ENCODE peak calls at places on chromosomes 7 and 10, in nine cellular contexts. V is AG04450, G is foreskin fibroblast, F is AG10803, U is G401, W is GM10248, T is activated T-helper 1 cell treated with Interleukin-2 at 50 U/mL for 16 hours, S is mesenchymal stem cell, A is ELR. D is an unnamed sample.

GRCh38 chr10:68897336-68897741 is 3.8 kb upstream of the DDX50 start:
- DNase-seq in V (peak), F (peak), T (no peak), W (peak), S (peak), G (peak), A (peak), U (peak), D (peak)

GRCh38 chr7:84055904-84056615 is 138.5 kb downstream of the SEMA3A start:
- DNase-seq in V (no peak), W (no peak), S (no peak), F (no peak), U (no peak), A (no peak), T (no peak), G (no peak), D (no peak)

GRCh38 chr10:123995082-123995460 is 98.3 kb downstream of the CHST15 start:
- DNase-seq in W (peak), A (no peak), S (no peak), F (no peak), U (no peak), V (no peak), G (peak), T (no peak), D (no peak)

GRCh38 chr10:95406651-95407280 is 116.0 kb upstream of the PDLIM1 start:
- DNase-seq in G (no peak), V (no peak), T (no peak), F (no peak), U (peak), W (no peak), S (no peak), A (no peak), D (no peak)

GRCh38 chr10:124640538-124641231 is 103.5 kb downstream of the FAM53B start:
- DNase-seq in V (no peak), S (no peak), T (no peak), F (no peak), W (peak), A (no peak), G (no peak), U (no peak), D (no peak)

GRCh38 chr10:129096340-129096984 is 370.6 kb upstream of the MGMT start:
- DNase-seq in U (no peak), W (no peak), V (peak), A (no peak), T (no peak), F (peak), S (peak), G (peak), D (no peak)

GRCh38 chr10:87636313-87636915 is 23.3 kb upstream of the PAPSS2 start:
- DNase-seq in F (no peak), V (no peak), S (no peak), U (no peak), G (no peak), A (peak), W (no peak), T (no peak), D (no peak)

GRCh38 chr7:20236790-20237189 is 19.6 kb upstream of the MACC1 start:
- DNase-seq in A (peak), W (no peak), G (no peak), V (no peak), F (peak), T (no peak), S (no peak), U (no peak), D (no peak)

GRCh38 chr7:132485136-132485535 is 91.1 kb downstream of the PLXNA4 start:
- DNase-seq in V (no peak), U (no peak), A (no peak), G (no peak), F (no peak), S (no peak), T (no peak), W (no peak), D (no peak)

GRCh38 chr7:128045766-128046165 is 14.5 kb upstream of the LRRC4 start:
- DNase-seq in U (no peak), F (peak), T (no peak), G (no peak), V (no peak), S (peak), A (peak), W (no peak), D (no peak)

GRCh38 chr10:116385994-116386809 is 41.4 kb upstream of the PNLIPRP3 start:
- DNase-seq in T (no peak), G (no peak), A (peak), W (no peak), F (peak), V (no peak), U (peak), S (peak), D (no peak)

GRCh38 chr10:4522296-4523000 is 303.6 kb upstream of the AKR1E2 start:
- DNase-seq in A (no peak), S (no peak), U (no peak), W (peak), F (no peak), V (no peak), G (no peak), T (no peak), D (no peak)

GRCh38 chr10:34049469-34049868 is 715.0 kb upstream of the NRP1 start:
- DNase-seq in V (no peak), G (no peak), U (no peak), S (peak), W (no peak), F (no peak), T (no peak), A (peak), D (no peak)

GRCh38 chr7:27300401-27300800 is 57.8 kb downstream of the EVX1 start:
- DNase-seq in A (peak), U (no peak), T (no peak), W (no peak), G (no peak), F (peak), V (no peak), S (no peak), D (no peak)

GRCh38 chr7:37065779-37066271 is 341.5 kb upstream of the AOAH start:
- DNase-seq in U (no peak), S (peak), F (peak), V (no peak), W (no peak), T (no peak), A (no peak), G (no peak), D (no peak)

GRCh38 chr7:31126976-31127375 is 74.9 kb downstream of the ADCYAP1R1 start:
- DNase-seq in S (peak), W (no peak), V (no peak), G (peak), U (no peak), A (peak), F (peak), T (no peak), D (no peak)

GRCh38 chr7:132138817-132139216 is 437.5 kb downstream of the PLXNA4 start:
- DNase-seq in U (no peak), G (no peak), T (no peak), F (no peak), V (no peak), S (no peak), W (no peak), A (no peak), D (no peak)

GRCh38 chr10:91137011-91137643 is 83.3 kb upstream of the PCGF5 start:
- DNase-seq in W (no peak), S (no peak), F (no peak), G (no peak), A (no peak), T (no peak), U (no peak), V (no peak), D (no peak)

GRCh38 chr7:77222065-77222464 is 22.4 kb upstream of the FGL2 start:
- DNase-seq in F (no peak), S (no peak), G (no peak), U (no peak), T (no peak), A (no peak), W (no peak), V (no peak), D (no peak)

GRCh38 chr10:76113952-76114351 is 682.5 kb downstream of the LRMDA start:
- DNase-seq in V (no peak), G (no peak), U (no peak), S (peak), F (no peak), T (no peak), W (no peak), A (no peak), D (no peak)

GRCh38 chr7:25216837-25217236 is 11.4 kb downstream of the NPVF start:
- DNase-seq in G (peak), W (peak), S (peak), V (peak), F (peak), A (peak), U (peak), T (no peak), D (no peak)

D was measured in WTC11.